ENCODE peak calls at places on chromosome 15, in five cellular contexts. One of them, this sample, is unnamed.
A peak's percentile ranks its signal among the peaks of the same experiment; 100 is the strongest.

GRCh38 chr15:40927497-40928346 is 1.4 kb upstream of the DLL4 start:
- DNase-seq in GM23248: peak; percentile 24
- DNase-seq in fibroblast of lung: no peak
- DNase-seq in mammary epithelial cell: no peak
- DNase-seq in astrocyte: no peak
- DNase-seq in this sample: no peak

GRCh38 chr15:76179023-76179422 is 119.2 kb downstream of the TMEM266 start:
- DNase-seq in astrocyte: no peak
- DNase-seq in mammary epithelial cell: no peak
- DNase-seq in fibroblast of lung: no peak
- DNase-seq in GM23248: no peak
- DNase-seq in this sample: no peak

GRCh38 chr15:39320886-39321285 is 260.0 kb upstream of the THBS1 start:
- DNase-seq in astrocyte: peak; percentile 86
- DNase-seq in GM23248: no peak
- DNase-seq in mammary epithelial cell: no peak
- DNase-seq in fibroblast of lung: peak; percentile 87
- DNase-seq in this sample: no peak

GRCh38 chr15:98653686-98654085 is 5.3 kb downstream of the IGF1R start:
- DNase-seq in astrocyte: no peak
- DNase-seq in mammary epithelial cell: no peak
- DNase-seq in GM23248: peak; percentile 57
- DNase-seq in fibroblast of lung: no peak
- DNase-seq in this sample: peak; percentile 10

GRCh38 chr15:22989576-22990477 is 9.7 kb upstream of the CYFIP1 start:
- DNase-seq in astrocyte: no peak
- DNase-seq in fibroblast of lung: no peak
- DNase-seq in GM23248: peak; percentile 36
- DNase-seq in mammary epithelial cell: peak; percentile 53
- DNase-seq in this sample: no peak

GRCh38 chr15:31558840-31559239 is 232.2 kb downstream of the KLF13 start:
- DNase-seq in mammary epithelial cell: no peak
- DNase-seq in GM23248: no peak
- DNase-seq in fibroblast of lung: no peak
- DNase-seq in astrocyte: no peak
- DNase-seq in this sample: no peak

GRCh38 chr15:87623832-87624231 is 632.7 kb downstream of the NTRK3 start:
- DNase-seq in astrocyte: no peak
- DNase-seq in mammary epithelial cell: no peak
- DNase-seq in GM23248: peak; percentile 13
- DNase-seq in fibroblast of lung: no peak
- DNase-seq in this sample: peak; percentile 10

GRCh38 chr15:34682673-34683072 is 72.1 kb downstream of the GJD2 start:
- DNase-seq in astrocyte: peak; percentile 64
- DNase-seq in fibroblast of lung: peak; percentile 72
- DNase-seq in GM23248: peak; percentile 32
- DNase-seq in mammary epithelial cell: peak; percentile 92
- DNase-seq in this sample: no peak

GRCh38 chr15:99508807-99509311 is 56.9 kb upstream of the MEF2A start:
- DNase-seq in fibroblast of lung: no peak
- DNase-seq in mammary epithelial cell: no peak
- DNase-seq in astrocyte: no peak
- DNase-seq in GM23248: no peak
- DNase-seq in this sample: peak; percentile 27

GRCh38 chr15:40342421-40343313 is 1.9 kb upstream of the CCDC9B start:
- DNase-seq in astrocyte: no peak
- DNase-seq in mammary epithelial cell: peak; percentile 74
- DNase-seq in fibroblast of lung: peak; percentile 53
- DNase-seq in GM23248: peak; percentile 58
- DNase-seq in this sample: no peak

GRCh38 chr15:76312540-76313174 is 1.4 kb upstream of the ETFA start:
- DNase-seq in fibroblast of lung: no peak
- DNase-seq in mammary epithelial cell: peak; percentile 14
- DNase-seq in GM23248: peak; percentile 36
- DNase-seq in astrocyte: no peak
- DNase-seq in this sample: no peak

GRCh38 chr15:75844629-75845390 is 1.6 kb downstream of the UBE2Q2 start:
- DNase-seq in astrocyte: no peak
- DNase-seq in fibroblast of lung: no peak
- DNase-seq in mammary epithelial cell: no peak
- DNase-seq in GM23248: peak; percentile 15
- DNase-seq in this sample: no peak

GRCh38 chr15:65110676-65111292 is 4.2 kb downstream of the UBAP1L start:
- DNase-seq in astrocyte: peak; percentile 66
- DNase-seq in GM23248: peak; percentile 31
- DNase-seq in fibroblast of lung: peak; percentile 74
- DNase-seq in mammary epithelial cell: peak; percentile 6
- DNase-seq in this sample: no peak

GRCh38 chr15:69673236-69673881 is 220.7 kb downstream of the RPLP1 start:
- DNase-seq in mammary epithelial cell: no peak
- DNase-seq in fibroblast of lung: no peak
- DNase-seq in astrocyte: no peak
- DNase-seq in GM23248: no peak
- DNase-seq in this sample: no peak

GRCh38 chr15:32717290-32718081 is at the start of gene GREM1:
- DNase-seq in mammary epithelial cell: no peak
- DNase-seq in astrocyte: peak; percentile 48
- DNase-seq in fibroblast of lung: peak; percentile 69
- DNase-seq in GM23248: peak; percentile 84
- DNase-seq in this sample: no peak
- H3K4me3 ChIP-seq in mammary epithelial cell: peak within 1 kb of the TSS; percentile 41
- H3K4me3 ChIP-seq in astrocyte: peak within 1 kb of the TSS; percentile 88
- H3K4me3 ChIP-seq in fibroblast of lung: peak within 1 kb of the TSS; percentile 58
- H3K4me3 ChIP-seq in GM23248: peak within 1 kb of the TSS; percentile 93
- H3K4me3 ChIP-seq in this sample: no peak within 1 kb of the TSS

DNA sequence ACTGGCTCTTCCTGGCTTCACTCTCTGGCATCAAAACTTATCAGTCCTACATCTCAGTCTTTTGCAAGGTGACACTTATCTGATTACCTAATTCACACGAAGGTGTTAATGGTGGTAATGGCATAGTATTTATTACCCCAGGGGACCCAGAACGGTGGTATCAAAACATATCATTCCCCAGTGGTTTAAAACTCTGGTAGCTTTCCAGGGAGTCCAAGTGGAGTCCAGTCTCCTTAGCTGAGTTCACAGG is 41.3 kb downstream of the SMAD3 start:
- DNase-seq in GM23248: no peak
- DNase-seq in fibroblast of lung: no peak
- DNase-seq in mammary epithelial cell: no peak
- DNase-seq in astrocyte: no peak
- DNase-seq in this sample: no peak
- H4K20me1 ChIP-seq in GM23248: no peaks in the 10 kb centered on the region
- H4K20me1 ChIP-seq in fibroblast of lung: no peaks in the 10 kb centered on the region
- H4K20me1 ChIP-seq in mammary epithelial cell: no peaks in the 10 kb centered on the region
- H4K20me1 ChIP-seq in astrocyte: peaks cover 8% of the 10 kb centered on the region
- H4K20me1 ChIP-seq in this sample: no peaks in the 10 kb centered on the region

DNA sequence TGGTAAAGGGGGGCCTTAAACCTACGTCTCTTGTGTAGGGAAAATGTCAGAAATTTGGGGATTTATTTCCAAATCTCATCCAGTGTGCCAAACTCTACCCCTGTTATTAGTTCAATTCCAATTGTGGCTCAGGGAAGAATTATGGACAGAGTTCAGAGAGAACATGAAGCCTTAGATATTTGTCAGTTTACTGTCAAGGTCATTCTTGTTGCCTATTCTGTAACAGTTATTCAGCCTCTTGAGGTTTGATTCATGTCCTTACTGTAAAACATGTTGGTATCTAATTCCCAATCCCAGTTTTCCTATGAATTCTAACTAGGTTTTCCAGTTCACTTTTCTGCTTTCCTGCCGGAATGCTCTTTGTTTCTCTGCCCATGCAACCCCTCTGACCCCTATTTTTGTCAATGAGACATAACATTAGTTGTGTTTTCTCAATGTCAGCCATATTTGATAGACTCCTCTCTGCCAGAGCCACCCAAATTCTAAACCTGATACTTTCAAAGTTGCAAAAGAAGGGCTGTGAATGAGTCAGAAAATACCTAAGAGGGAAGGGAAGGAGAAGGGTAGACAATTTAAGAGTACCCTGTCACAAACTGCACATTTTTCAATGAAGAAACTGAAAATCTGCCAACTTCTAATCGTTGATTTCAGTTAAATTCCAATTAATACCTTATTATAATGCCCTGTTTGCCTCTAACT is 52.4 kb downstream of the ATOSA start:
- DNase-seq in astrocyte: no peak
- DNase-seq in GM23248: no peak
- DNase-seq in fibroblast of lung: no peak
- DNase-seq in mammary epithelial cell: no peak
- DNase-seq in this sample: no peak
- H3K4me2 ChIP-seq in astrocyte: no peak overlapping the region
- H3K4me2 ChIP-seq in GM23248: no peak overlapping the region
- H3K4me2 ChIP-seq in fibroblast of lung: no peak overlapping the region
- H3K4me2 ChIP-seq in mammary epithelial cell: no peak overlapping the region
- H3K4me2 ChIP-seq in this sample: no peak overlapping the region

DNA sequence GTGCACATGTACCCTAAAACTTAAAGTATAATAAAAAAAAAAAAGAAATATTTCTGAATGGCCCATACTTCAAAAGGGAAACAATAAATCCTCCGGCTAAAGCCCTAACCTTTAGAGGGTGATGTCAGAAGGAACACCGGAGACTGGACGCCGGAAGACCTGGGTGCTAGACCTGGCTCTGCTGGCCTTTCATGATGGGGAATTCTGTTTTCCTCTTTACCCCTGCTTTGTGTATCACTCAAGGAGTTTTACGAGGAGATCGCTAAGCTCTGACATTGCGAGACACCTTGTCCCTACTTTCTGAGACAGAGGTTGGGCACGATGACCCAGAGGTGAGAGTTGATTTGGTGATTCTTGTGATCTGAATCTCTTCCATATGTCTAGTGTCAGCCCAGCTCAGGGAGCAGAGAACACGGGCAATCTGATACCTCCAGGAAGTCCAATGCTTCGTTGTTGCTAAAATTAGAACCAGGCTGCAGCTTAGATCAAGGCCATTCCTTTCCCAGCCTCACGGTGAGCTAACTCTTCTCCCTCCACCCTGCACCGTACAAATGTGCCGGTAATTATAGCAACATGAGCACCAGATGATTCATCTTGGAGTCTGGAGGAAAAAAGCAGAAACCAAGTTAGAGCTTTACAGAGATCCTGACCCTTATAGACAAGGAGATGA is 42.0 kb upstream of the CFAP161 start:
- DNase-seq in fibroblast of lung: peak; percentile 95
- DNase-seq in mammary epithelial cell: peak; percentile 67
- DNase-seq in astrocyte: peak; percentile 94
- DNase-seq in GM23248: peak; percentile 96
- DNase-seq in this sample: no peak
- H3K4me3 ChIP-seq in fibroblast of lung: no peak overlapping the region
- H3K4me3 ChIP-seq in mammary epithelial cell: no peak overlapping the region
- H3K4me3 ChIP-seq in astrocyte: no peak overlapping the region
- H3K4me3 ChIP-seq in GM23248: peak overlapping the region; percentile 54
- H3K4me3 ChIP-seq in this sample: no peak overlapping the region

DNA sequence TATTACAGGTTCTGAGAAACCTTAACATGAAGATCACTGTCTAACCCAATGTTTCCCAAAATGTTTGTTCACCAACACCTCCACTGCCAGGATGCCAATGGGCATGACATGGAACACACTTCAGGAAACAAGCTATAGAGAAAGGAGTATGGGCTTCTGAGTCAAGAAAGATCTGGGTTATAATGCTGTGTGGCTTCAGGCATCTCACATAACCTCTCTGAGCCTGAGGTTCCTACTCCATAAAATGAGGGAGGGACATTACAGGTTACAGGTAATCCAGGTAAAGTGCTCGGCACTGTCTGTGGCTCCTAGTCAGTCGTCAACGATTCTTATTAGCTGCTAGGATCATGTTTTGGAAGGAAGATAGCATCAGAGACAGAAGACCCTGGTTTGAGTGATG is 126.4 kb upstream of the SMAD3 start:
- DNase-seq in astrocyte: no peak
- DNase-seq in mammary epithelial cell: no peak
- DNase-seq in GM23248: no peak
- DNase-seq in fibroblast of lung: no peak
- DNase-seq in this sample: no peak
- H4K20me1 ChIP-seq in astrocyte: no peaks in the 10 kb centered on the region
- H4K20me1 ChIP-seq in mammary epithelial cell: no peaks in the 10 kb centered on the region
- H4K20me1 ChIP-seq in GM23248: no peaks in the 10 kb centered on the region
- H4K20me1 ChIP-seq in fibroblast of lung: no peaks in the 10 kb centered on the region
- H4K20me1 ChIP-seq in this sample: no peaks in the 10 kb centered on the region

GRCh38 chr15:82129769-82130168 is 84.0 kb upstream of the MEX3B start:
- DNase-seq in astrocyte: peak; percentile 97
- DNase-seq in mammary epithelial cell: no peak
- DNase-seq in fibroblast of lung: peak; percentile 96
- DNase-seq in GM23248: peak; percentile 93
- DNase-seq in this sample: no peak
- H3K4me2 ChIP-seq in astrocyte: peak overlapping the region; percentile 45
- H3K4me2 ChIP-seq in mammary epithelial cell: no peak overlapping the region
- H3K4me2 ChIP-seq in fibroblast of lung: peak overlapping the region; percentile 55
- H3K4me2 ChIP-seq in GM23248: peak overlapping the region; percentile 53
- H3K4me2 ChIP-seq in this sample: no peak overlapping the region

DNA sequence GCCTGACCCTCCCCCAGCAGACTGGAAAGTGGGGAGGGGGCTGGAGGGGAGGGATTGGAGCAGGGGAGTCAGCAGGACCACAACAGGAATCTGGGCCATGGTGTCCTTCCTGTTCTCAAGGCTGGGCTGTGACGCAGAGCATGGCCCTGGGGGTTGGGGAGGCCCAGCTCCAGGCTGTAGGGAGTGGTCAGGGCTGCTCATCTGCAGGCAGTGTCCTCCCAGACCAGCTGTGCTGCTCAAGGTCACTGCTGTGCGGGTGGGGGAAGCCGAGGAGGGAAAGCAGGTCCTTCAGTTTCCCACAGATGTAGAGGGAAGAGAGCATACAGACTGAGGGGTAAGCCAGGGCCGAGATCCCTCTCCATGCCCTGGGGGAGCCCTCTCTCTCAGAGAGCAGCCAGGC is 40.7 kb downstream of the CYP11A1 start:
- DNase-seq in GM23248: no peak
- DNase-seq in astrocyte: no peak
- DNase-seq in fibroblast of lung: no peak
- DNase-seq in mammary epithelial cell: no peak
- DNase-seq in this sample: no peak
- H3K4me3 ChIP-seq in GM23248: no peak overlapping the region
- H3K4me3 ChIP-seq in astrocyte: no peak overlapping the region
- H3K4me3 ChIP-seq in fibroblast of lung: no peak overlapping the region
- H3K4me3 ChIP-seq in mammary epithelial cell: no peak overlapping the region
- H3K4me3 ChIP-seq in this sample: no peak overlapping the region

DNA sequence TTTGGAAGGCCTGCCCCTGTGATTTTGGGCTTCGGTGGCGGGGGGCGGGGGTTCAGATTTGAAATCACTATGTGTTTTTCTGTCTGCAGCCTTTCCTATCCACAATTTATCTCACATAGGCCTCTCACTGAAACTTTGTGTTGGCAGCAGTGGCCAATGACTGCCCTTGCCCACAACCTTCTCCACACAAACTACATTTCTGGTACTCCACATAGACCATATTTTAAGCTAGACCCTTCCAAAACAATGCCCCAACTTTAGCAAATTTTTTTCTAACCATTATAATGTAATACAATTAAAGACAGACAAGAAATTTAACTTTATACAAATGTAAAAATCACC is 6.4 kb downstream of the ADAM10 start:
- DNase-seq in mammary epithelial cell: no peak
- DNase-seq in astrocyte: no peak
- DNase-seq in GM23248: no peak
- DNase-seq in fibroblast of lung: no peak
- DNase-seq in this sample: no peak
- H4K20me1 ChIP-seq in mammary epithelial cell: no peaks in the 10 kb centered on the region
- H4K20me1 ChIP-seq in astrocyte: peaks cover 74% of the 10 kb centered on the region
- H4K20me1 ChIP-seq in GM23248: no peaks in the 10 kb centered on the region
- H4K20me1 ChIP-seq in fibroblast of lung: peaks cover 4% of the 10 kb centered on the region
- H4K20me1 ChIP-seq in this sample: peaks cover 47% of the 10 kb centered on the region

This sample was measured in OCI-LY7.